ENCODE peak calls at places on chromosomes 7 and 10, in eight cellular contexts. S is adipocyte; E is activated gamma-delta T cell treated with Interleukin-2 at 50 U/mL for 16 hours; V is mesendoderm; N is central memory CD4-positive, alpha-beta T cell; T is CD4-positive, alpha-beta T cell; Z is activated T-helper 1 cell treated with anti-CD3 and anti-CD28 coated beads, Interleukin-12 subunit alpha, Interleukin-12 subunit beta, Interleukin-2, Interleukin-4 antibody, amounts not matched to agents 30 ng/mL and 10 ng/mL and 1 ng/mL, durations not matched to agents 14 hours and 24 hours and 36 hours; B is AG08395. K is an unnamed sample.

GRCh38 chr10:95363303-95363912 is 72.6 kb upstream of the PDLIM1 start:
- DNase-seq in S (peak), E (peak), V (peak), N (peak), T (peak), Z (peak), B (peak), K (peak)

GRCh38 chr7:22361320-22361719 is 4.4 kb upstream of the RAPGEF5 start:
- DNase-seq in S (no peak), E (no peak), V (no peak), N (no peak), T (no peak), Z (no peak), B (no peak), K (no peak)

GRCh38 chr7:76216683-76217082 is 15.0 kb downstream of the SRRM3 start:
- DNase-seq in S (no peak), E (no peak), V (no peak), N (no peak), T (no peak), Z (no peak), B (no peak), K (no peak)

GRCh38 chr10:120586471-120586872 is 129.4 kb downstream of the PLPP4 start:
- DNase-seq in S (no peak), E (no peak), V (peak), N (no peak), T (no peak), Z (no peak), B (peak), K (no peak)

GRCh38 chr7:101453617-101454016 is 90.9 kb downstream of the COL26A1 start:
- DNase-seq in S (peak), E (no peak), V (no peak), N (no peak), T (no peak), Z (no peak), B (peak), K (no peak)

GRCh38 chr10:118471863-118472262 is 123.6 kb downstream of the PRLHR start:
- DNase-seq in S (peak), E (no peak), V (peak), N (no peak), T (no peak), Z (no peak), B (peak), K (no peak)

GRCh38 chr10:20892011-20892585 is 5.0 kb downstream of the NEBL start:
- DNase-seq in S (no peak), E (no peak), V (peak), N (no peak), T (no peak), Z (no peak), B (no peak), K (no peak)

GRCh38 chr7:102811942-102812678 is 63.3 kb downstream of the FAM185A start:
- DNase-seq in S (no peak), E (no peak), V (no peak), N (no peak), T (no peak), Z (no peak), B (no peak), K (no peak)

GRCh38 chr7:15471387-15471786 is 90.4 kb downstream of the AGMO start:
- DNase-seq in S (no peak), E (no peak), V (no peak), N (no peak), T (no peak), Z (no peak), B (no peak), K (no peak)

GRCh38 chr7:99379043-99379577 is 4.6 kb downstream of the ARPC1B start:
- DNase-seq in S (peak), E (peak), V (peak), N (peak), T (peak), Z (peak), B (peak), K (no peak)

GRCh38 chr7:44372560-44373417 is 47.4 kb upstream of the CAMK2B start:
- DNase-seq in S (peak), E (no peak), V (no peak), N (no peak), T (no peak), Z (no peak), B (no peak), K (no peak)

GRCh38 chr10:72218329-72218728 is 2.3 kb upstream of the ASCC1 start:
- DNase-seq in S (no peak), E (no peak), V (no peak), N (no peak), T (no peak), Z (no peak), B (no peak), K (no peak)

GRCh38 chr7:106480616-106481031 is 180.3 kb downstream of the CCDC71L start:
- DNase-seq in S (no peak), E (no peak), V (no peak), N (no peak), T (no peak), Z (no peak), B (no peak), K (no peak)

GRCh38 chr7:136163333-136163732 is 186.2 kb upstream of the MTPN start:
- DNase-seq in S (peak), E (no peak), V (no peak), N (no peak), T (no peak), Z (no peak), B (no peak), K (no peak)

GRCh38 chr10:43043773-43044394 is 33.0 kb upstream of the RET start:
- DNase-seq in S (no peak), E (no peak), V (no peak), N (no peak), T (no peak), Z (no peak), B (no peak), K (no peak)

GRCh38 chr10:23194966-23195845 is 3.1 kb downstream of the PTF1A start:
- DNase-seq in S (no peak), E (no peak), V (no peak), N (no peak), T (no peak), Z (no peak), B (no peak), K (no peak)

GRCh38 chr7:131075406-131075805 is 252.3 kb upstream of the MKLN1 start:
- DNase-seq in S (no peak), E (no peak), V (no peak), N (no peak), T (no peak), Z (no peak), B (no peak), K (no peak)

GRCh38 chr7:7408001-7408770 is 127.5 kb downstream of the COL28A1 start:
- DNase-seq in S (no peak), E (no peak), V (no peak), N (no peak), T (no peak), Z (no peak), B (no peak), K (no peak)